ENCODE peak calls at places on chromosomes 4 and X, in nine cellular contexts. Z is aorta; I is CD4-positive, CD25-positive, alpha-beta regulatory T cell; K is mesendoderm; Y is fibroblast of lung; C is GM23248; U is left lung; J is upper lobe of left lung; H is endodermal cell. M is an unnamed sample.

GRCh38 chr4:125432078-125432477 is 117.3 kb downstream of the FAT4 start:
- DNase-seq in Z (no peak), I (no peak), K (peak; percentile 88), Y (peak; percentile 46), C (peak; percentile 7), U (no peak), J (no peak), H (peak; percentile 83), M (no peak)

GRCh38 chr4:11428161-11428700 is 463 bp downstream of the HS3ST1 start:
- DNase-seq in Z (no peak), I (no peak), K (peak; percentile 41), Y (peak; percentile 1), C (no peak), U (no peak), J (peak; percentile 41), H (peak; percentile 73), M (no peak)

GRCh38 chr4:106371166-106371565 is 2.6 kb upstream of the GIMD1 start:
- DNase-seq in Z (no peak), I (no peak), K (no peak), Y (no peak), C (no peak), U (no peak), J (no peak), H (no peak), M (no peak)

GRCh38 chrX:154603438-154604430 is 15.3 kb downstream of the CTAG1B start:
- DNase-seq in Z (no peak), I (no peak), K (peak; percentile 53), Y (peak; percentile 64), C (peak; percentile 85), U (peak; percentile 28), J (peak; percentile 17), H (no peak), M (no peak)

GRCh38 chrX:64229145-64229544 is 1.3 kb downstream of the ASB12 start:
- DNase-seq in Z (no peak), I (no peak), K (peak; percentile 22), Y (no peak), C (no peak), U (no peak), J (no peak), H (no peak), M (no peak)

GRCh38 chr4:41214158-41215146 is at the start of gene APBB2:
- DNase-seq in Z (peak; percentile 96), I (no peak), K (peak; percentile 99), Y (peak; percentile 97), C (peak; percentile 98), U (peak; percentile 94), J (peak; percentile 96), H (peak; percentile 99), M (peak; percentile 76)

GRCh38 chr4:48944252-48944651 is 37.7 kb upstream of the OCIAD2 start:
- DNase-seq in Z (no peak), I (no peak), K (peak; percentile 69), Y (no peak), C (peak; percentile 27), U (no peak), J (no peak), H (no peak), M (peak; percentile 10)

GRCh38 chrX:10986616-10987015 is 124.5 kb upstream of the HCCS start:
- DNase-seq in Z (no peak), I (no peak), K (no peak), Y (no peak), C (peak; percentile 15), U (no peak), J (no peak), H (no peak), M (no peak)

GRCh38 chr4:132642196-132642817 is 506.8 kb upstream of the PCDH10 start:
- DNase-seq in Z (no peak), I (no peak), K (peak; percentile 76), Y (peak; percentile 60), C (peak; percentile 27), U (no peak), J (no peak), H (peak; percentile 78), M (no peak)

GRCh38 chr4:2634014-2634413 is 97.6 kb downstream of the FAM193A start:
- DNase-seq in Z (no peak), I (no peak), K (no peak), Y (no peak), C (no peak), U (no peak), J (no peak), H (no peak), M (no peak)

GRCh38 chrX:45505214-45505613 is 304.5 kb upstream of the DIPK2B start:
- DNase-seq in Z (no peak), I (no peak), K (no peak), Y (peak; percentile 61), C (peak; percentile 57), U (no peak), J (no peak), H (no peak), M (no peak)

GRCh38 chr4:109406337-109406931 is 27.2 kb upstream of the SEC24B start:
- DNase-seq in Z (no peak), I (peak; percentile 39), K (peak; percentile 70), Y (peak; percentile 78), C (peak; percentile 66), U (no peak), J (no peak), H (peak; percentile 65), M (no peak)

GRCh38 chrX:27996132-27996531 is 14.9 kb upstream of the DCAF8L1 start:
- DNase-seq in Z (no peak), I (no peak), K (no peak), Y (no peak), C (no peak), U (no peak), J (no peak), H (no peak), M (no peak)

GRCh38 chrX:68808686-68809357 is 20.0 kb upstream of the EFNB1 start:
- DNase-seq in Z (no peak), I (no peak), K (peak; percentile 56), Y (no peak), C (peak; percentile 28), U (no peak), J (no peak), H (peak; percentile 68), M (no peak)

GRCh38 chr4:83011779-83012630 is 1.4 kb upstream of the LIN54 start:
- DNase-seq in Z (peak; percentile 63), I (no peak), K (peak; percentile 44), Y (peak; percentile 23), C (peak; percentile 70), U (peak; percentile 53), J (no peak), H (peak; percentile 72), M (peak; percentile 71)

GRCh38 chr4:112979881-112980421 is 69.5 kb upstream of the ANK2 start:
- DNase-seq in Z (no peak), I (no peak), K (peak; percentile 37), Y (no peak), C (no peak), U (no peak), J (peak; percentile 50), H (peak; percentile 85), M (no peak)
- H3K4me3 ChIP-seq in Z (no peak overlapping the region), I (no peak overlapping the region), K (no peak overlapping the region), Y (no peak overlapping the region), C (no peak overlapping the region), U (no peak overlapping the region), J (no peak overlapping the region), H (no peak overlapping the region), M (no peak overlapping the region)

DNA sequence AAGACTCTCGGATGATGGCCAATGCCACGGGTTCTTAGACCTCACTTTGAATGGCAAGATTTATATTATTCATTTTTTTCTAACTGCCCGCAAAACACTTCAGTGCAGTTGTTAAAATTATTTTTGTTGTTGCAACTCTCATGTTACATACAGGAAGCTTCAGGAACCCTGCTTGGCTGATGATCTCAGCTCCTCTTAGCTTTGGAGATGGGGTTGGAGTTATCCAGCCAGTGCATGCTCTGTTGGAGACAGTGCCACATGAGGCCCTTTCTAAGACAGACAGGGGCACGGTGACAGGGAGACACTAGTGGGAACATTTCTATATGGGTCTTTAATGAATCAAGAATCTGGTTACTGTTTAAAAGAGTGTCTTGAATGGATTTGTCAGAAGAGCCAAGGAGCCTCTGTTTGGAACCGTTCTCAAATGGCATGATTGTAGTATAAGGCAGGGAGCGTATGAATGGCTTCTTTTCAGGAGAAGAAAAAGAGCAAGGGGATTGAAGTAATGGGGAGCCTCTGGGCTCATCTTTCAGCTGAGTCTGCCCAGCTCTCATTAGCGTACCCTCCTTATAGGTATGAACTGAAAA is 61.9 kb upstream of the ENPP6 start:
- DNase-seq in Z (no peak), I (no peak), K (no peak), Y (no peak), C (no peak), U (no peak), J (no peak), H (no peak), M (no peak)
- H3K4me1 ChIP-seq in Z (no peaks in the 10 kb centered on the region), I (peaks cover 38% of the 10 kb centered on the region), K (no peaks in the 10 kb centered on the region), Y (no peaks in the 10 kb centered on the region), C (no peaks in the 10 kb centered on the region), U (peaks cover 34% of the 10 kb centered on the region), J (peaks cover 39% of the 10 kb centered on the region), H (no peaks in the 10 kb centered on the region), M (no peaks in the 10 kb centered on the region)

GRCh38 chr4:84965558-84966381 is 720 bp downstream of the WDFY3 start:
- DNase-seq in Z (peak; percentile 64), I (no peak), K (peak; percentile 76), Y (no peak), C (peak; percentile 74), U (peak; percentile 40), J (peak; percentile 92), H (peak; percentile 86), M (peak; percentile 38)

GRCh38 chr4:84966382-84967291 is at the start of gene WDFY3:
- DNase-seq in Z (peak; percentile 94), I (peak; percentile 0), K (peak; percentile 96), Y (peak; percentile 92), C (peak; percentile 96), U (peak; percentile 93), J (peak; percentile 91), H (peak; percentile 93), M (peak; percentile 88)

GRCh38 chr4:84962102-84962501 is 4.4 kb downstream of the WDFY3 start:
- DNase-seq in Z (no peak), I (no peak), K (no peak), Y (no peak), C (no peak), U (no peak), J (no peak), H (no peak), M (no peak)

GRCh38 chr4:84967292-84967651 is 782 bp upstream of the WDFY3 start:
- DNase-seq in Z (no peak), I (no peak), K (no peak), Y (peak; percentile 53), C (peak; percentile 70), U (no peak), J (no peak), H (no peak), M (peak; percentile 47)

DNA sequence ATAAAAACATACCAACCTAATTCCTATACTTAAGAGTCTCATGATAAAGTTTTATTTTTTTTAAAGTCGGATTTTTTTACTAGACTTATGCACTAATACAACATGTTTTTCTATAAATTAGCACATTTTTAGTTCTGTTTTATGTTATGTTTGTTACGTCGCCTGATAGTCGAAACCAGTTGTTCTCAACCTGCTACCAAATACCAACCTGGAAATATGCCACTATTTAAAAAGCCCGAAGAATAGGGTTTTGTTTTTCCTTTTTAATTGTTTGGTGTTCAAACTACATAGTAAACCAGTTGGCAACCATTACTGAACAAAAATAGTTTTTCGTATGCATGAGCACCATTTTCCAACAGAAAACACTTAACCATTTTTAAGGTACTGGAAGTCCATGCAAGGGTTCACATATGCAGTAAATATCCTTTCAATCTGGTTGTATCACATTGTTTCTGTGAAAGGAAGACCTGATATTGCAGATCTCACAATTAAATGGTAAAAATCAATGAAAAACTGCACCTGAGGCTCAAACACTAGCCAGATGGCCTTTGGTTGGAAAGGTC is 1.4 kb downstream of the WDFY3 start:
- DNase-seq in Z (no peak), I (no peak), K (no peak), Y (no peak), C (peak; percentile 42), U (no peak), J (no peak), H (no peak), M (no peak)
- H3K4me3 ChIP-seq in Z (peak overlapping the region; percentile 93), I (no peak overlapping the region), K (peak overlapping the region; percentile 14), Y (peak overlapping the region; percentile 90), C (peak overlapping the region; percentile 84), U (peak overlapping the region; percentile 87), J (peak overlapping the region; percentile 93), H (peak overlapping the region; percentile 86), M (peak overlapping the region; percentile 92)

GRCh38 chr4:142377345-142378091 is 468.6 kb downstream of the INPP4B start:
- DNase-seq in Z (no peak), I (peak; percentile 25), K (no peak), Y (no peak), C (no peak), U (no peak), J (no peak), H (no peak), M (no peak)
- H3K4me1 ChIP-seq in Z (peaks cover 5% of the 10 kb centered on the region), I (peaks cover 66% of the 10 kb centered on the region), K (peaks cover 4% of the 10 kb centered on the region), Y (peaks cover 23% of the 10 kb centered on the region), C (peaks cover 75% of the 10 kb centered on the region), U (no peaks in the 10 kb centered on the region), J (no peaks in the 10 kb centered on the region), H (peaks cover 6% of the 10 kb centered on the region), M (peaks cover 25% of the 10 kb centered on the region)